ENCODE peak calls at places on chromosomes 4 and X, in nine cellular contexts. V is ovary, B is gastrocnemius medialis, F is heart left ventricle, O is psoas muscle, S is uterus, I is H9, G is cardiac muscle cell, W is right cardiac atrium. Z is an unnamed sample. For H3K4me1, the result is how much of the 10 kb centered on the place peaks cover.

GRCh38 chrX:45756562-45756961 is 555.9 kb upstream of the DIPK2B start:
- DNase-seq in B (no peak), O (no peak), F (no peak), G (no peak), W (no peak), I (no peak), V (no peak), S (no peak), Z (no peak)

GRCh38 chrX:105975382-105975781 is 63.1 kb downstream of the SERPINA7 start:
- DNase-seq in I (no peak), W (no peak), B (no peak), V (no peak), G (peak), O (no peak), S (no peak), F (no peak), Z (no peak)

GRCh38 chr4:41146716-41147506 is 67.4 kb downstream of the APBB2 start:
- DNase-seq in I (peak), F (no peak), B (peak), V (no peak), S (peak), O (peak), G (no peak), W (peak), Z (no peak)

GRCh38 chr4:169254546-169254983 is 16.2 kb downstream of the SH3RF1 start:
- DNase-seq in V (no peak), I (no peak), B (no peak), F (no peak), W (peak), O (no peak), G (no peak), S (peak), Z (no peak)

GRCh38 chr4:6972911-6973310 is 63.3 kb downstream of the TBC1D14 start:
- DNase-seq in I (peak), G (no peak), V (no peak), B (peak), W (no peak), F (no peak), S (no peak), O (no peak), Z (no peak)

GRCh38 chr4:118180776-118181175 is 146.5 kb downstream of the NDST3 start:
- DNase-seq in B (no peak), S (no peak), V (no peak), O (no peak), W (no peak), G (no peak), I (no peak), F (no peak), Z (no peak)

GRCh38 chr4:65046496-65047101 is 623.7 kb downstream of the EPHA5 start:
- DNase-seq in G (peak), B (no peak), S (no peak), V (no peak), W (no peak), F (no peak), I (no peak), O (no peak), Z (no peak)

GRCh38 chrX:1741828-1742394 is 127.1 kb downstream of the ASMT start:
- DNase-seq in V (no peak), G (no peak), O (no peak), B (no peak), I (no peak), S (no peak), W (no peak), F (no peak), Z (no peak)

GRCh38 chr4:32129967-32130366 is 1409.8 kb downstream of the PCDH7 start:
- DNase-seq in G (no peak), W (no peak), F (no peak), I (no peak), O (no peak), B (no peak), S (no peak), V (no peak), Z (no peak)

GRCh38 chrX:94256396-94256795 is 582.4 kb downstream of the FAM133A start:
- DNase-seq in V (no peak), O (no peak), I (no peak), B (no peak), F (no peak), S (no peak), G (no peak), W (peak), Z (no peak)

GRCh38 chrX:153517941-153518834 is 746 bp downstream of the ATP2B3 start:
- DNase-seq in F (no peak), G (no peak), O (no peak), I (no peak), B (no peak), V (no peak), S (no peak), W (no peak), Z (no peak)

GRCh38 chrX:378443-378842 is 8.3 kb downstream of the PPP2R3B start:
- DNase-seq in B (no peak), F (no peak), W (no peak), I (no peak), S (no peak), G (peak), V (no peak), O (no peak), Z (no peak)

GRCh38 chr4:7650606-7651400 is 216.1 kb upstream of the PSAPL1 start:
- DNase-seq in O (no peak), I (peak), S (no peak), F (no peak), V (no peak), G (peak), B (no peak), W (no peak), Z (peak)

GRCh38 chr4:110309686-110310085 is 111.3 kb upstream of the ELOVL6 start:
- DNase-seq in G (no peak), I (no peak), S (no peak), W (no peak), V (no peak), F (no peak), O (no peak), B (no peak), Z (no peak)

GRCh38 chr4:3410401-3411135 is 31.2 kb upstream of the HGFAC start:
- DNase-seq in S (no peak), O (no peak), F (no peak), I (peak), W (no peak), G (no peak), V (no peak), B (peak), Z (no peak)

GRCh38 chrX:42442745-42443144 is 335.2 kb downstream of the PPP1R2C start:
- DNase-seq in S (no peak), O (no peak), V (no peak), I (no peak), F (no peak), G (no peak), B (no peak), W (no peak), Z (no peak)

GRCh38 chr4:83112678-83113428 is 1.7 kb downstream of the PLAC8 start:
- DNase-seq in G (no peak), B (no peak), S (no peak), W (no peak), V (no peak), O (no peak), I (no peak), F (no peak), Z (no peak)

GRCh38 chr4:112813790-112814189 is 176.8 kb downstream of the LARP7 start:
- DNase-seq in S (no peak), W (no peak), B (no peak), I (no peak), F (no peak), V (no peak), O (no peak), G (no peak), Z (no peak)

GRCh38 chr4:44446191-44446590 is 2.4 kb downstream of the KCTD8 start:
- DNase-seq in I (no peak), F (no peak), S (no peak), O (no peak), V (no peak), B (no peak), G (no peak), W (no peak), Z (no peak)

GRCh38 chr4:48033825-48034413 is 17.3 kb downstream of the NIPAL1 start:
- DNase-seq in F (no peak), V (no peak), B (no peak), I (no peak), S (no peak), O (no peak), W (no peak), G (no peak), Z (no peak)

GRCh38 chr4:172202480-172203076 is 389.4 kb downstream of the GALNTL6 start:
- DNase-seq in S (no peak), G (peak), W (no peak), V (no peak), B (no peak), O (no peak), F (no peak), I (no peak), Z (no peak)

GRCh38 chrX:115561605-115562491 is 874 bp downstream of the PLS3 start:
- DNase-seq in B (peak), G (peak), S (peak), O (peak), V (peak), W (peak), I (peak), F (peak), Z (peak)

GRCh38 chr4:134691915-134692314 is 490.3 kb upstream of the PABPC4L start:
- DNase-seq in O (no peak), W (no peak), B (no peak), I (no peak), G (no peak), V (no peak), F (no peak), S (no peak), Z (no peak)

GRCh38 chrX:8639949-8640348 is 92.0 kb downstream of the ANOS1 start:
- DNase-seq in G (peak), W (no peak), I (no peak), V (no peak), O (no peak), F (no peak), B (no peak), S (no peak), Z (no peak)

GRCh38 chrX:8125566-8125965 is 45.5 kb downstream of the VCX2 start:
- DNase-seq in G (no peak), O (no peak), F (no peak), W (no peak), B (no peak), I (no peak), S (no peak), V (no peak), Z (no peak)

GRCh38 chr4:52751349-52751911 is at the start of gene ERVMER34-1:
- DNase-seq in B (no peak), G (peak), S (peak), I (peak), F (peak), V (peak), W (peak), O (peak), Z (peak)

GRCh38 chr4:146260521-146260920 is 46.2 kb downstream of the REELD1 start:
- DNase-seq in V (no peak), G (no peak), F (no peak), S (no peak), O (no peak), B (no peak), W (no peak), I (no peak), Z (no peak)

GRCh38 chr4:155038459-155038858 is 170.0 kb upstream of the NPY2R start:
- DNase-seq in W (no peak), F (no peak), G (no peak), B (no peak), V (no peak), S (no peak), I (no peak), O (no peak), Z (no peak)

GRCh38 chr4:76459291-76459723 is 24.3 kb downstream of the SHROOM3 start:
- DNase-seq in B (no peak), I (peak), O (no peak), V (no peak), G (peak), S (no peak), W (no peak), F (no peak), Z (no peak)

GRCh38 chr4:107843394-107843793 is 18.7 kb downstream of the SGMS2 start:
- DNase-seq in F (peak), G (no peak), S (no peak), O (no peak), B (no peak), V (no peak), I (peak), W (no peak), Z (no peak)

GRCh38 chr4:5205981-5206380 is 154.7 kb downstream of the STK32B start:
- DNase-seq in G (no peak), I (no peak), W (no peak), F (no peak), S (no peak), O (no peak), B (no peak), V (no peak), Z (no peak)
- H3K27ac ChIP-seq in G (no peak), I (no peak), W (no peak), F (no peak), S (no peak), O (no peak), B (no peak), V (no peak), Z (no peak)

GRCh38 chr4:1659104-1659725 is 24.9 kb downstream of the FAM53A start:
- DNase-seq in V (no peak), S (no peak), B (no peak), O (no peak), G (no peak), F (no peak), W (no peak), I (no peak), Z (no peak)
- H3K4me1 ChIP-seq in V (under half), S (under half), B (under half), O (under half), G (under half), F (under half), W (under half), I (under half), Z (under half)

GRCh38 chr4:185101354-185101890 is 41.6 kb upstream of the SLC25A4 start:
- DNase-seq in F (no peak), O (no peak), G (no peak), W (no peak), V (no peak), B (no peak), S (no peak), I (no peak), Z (no peak)

GRCh38 chr4:185108185-185108584 is 34.9 kb upstream of the SLC25A4 start:
- DNase-seq in G (no peak), V (no peak), F (no peak), B (no peak), W (no peak), I (no peak), S (no peak), O (no peak), Z (no peak)

GRCh38 chr4:185108669-185109068 is 34.4 kb upstream of the SLC25A4 start:
- DNase-seq in S (no peak), I (no peak), W (no peak), O (no peak), V (no peak), F (no peak), B (no peak), G (no peak), Z (no peak)

GRCh38 chr4:185106353-185106752 is 36.7 kb upstream of the SLC25A4 start:
- DNase-seq in V (no peak), W (no peak), S (no peak), B (no peak), F (no peak), O (no peak), G (no peak), I (no peak), Z (no peak)

GRCh38 chr4:185104733-185105132 is 38.3 kb upstream of the SLC25A4 start:
- DNase-seq in V (no peak), W (no peak), G (no peak), S (no peak), O (no peak), F (no peak), I (no peak), B (no peak), Z (no peak)
- H3K27ac ChIP-seq in V (no peak), W (no peak), G (no peak), S (no peak), O (no peak), F (no peak), I (no peak), B (no peak), Z (no peak)

GRCh38 chr4:87038837-87039715 is 104.3 kb downstream of the AFF1 start:
- DNase-seq in B (peak), G (peak), W (peak), S (peak), O (peak), V (no peak), I (peak), F (peak), Z (peak)
- H3K4me1 ChIP-seq in B (half or more), G (half or more), W (under half), S (under half), O (half or more), V (under half), I (under half), F (half or more), Z (half or more)

GRCh38 chr4:15005474-15006115 is 3.3 kb downstream of the CPEB2 start:
- DNase-seq in V (no peak), F (no peak), W (no peak), G (no peak), O (no peak), I (no peak), B (no peak), S (no peak), Z (no peak)
- H3K27ac ChIP-seq in V (no peak), F (peak), W (no peak), G (peak), O (peak), I (no peak), B (peak), S (peak), Z (peak)